ENCODE peak calls at places on chromosomes 2 and 18, in nine cellular contexts. H is skeletal muscle cell, A is body of pancreas, V is esophagus squamous epithelium, C is small intestine, O is HAP-1, B is kidney epithelial cell, K is brain microvascular endothelial cell, M is GM23338. T is an unnamed sample.

GRCh38 chr2:84880645-84881521 is at the start of gene TRABD2A:
- DNase-seq in H (no peak), A (no peak), V (no peak), C (peak; percentile 38), O (peak; percentile 36), B (no peak), K (no peak), M (peak; percentile 81), T (no peak)

GRCh38 chr2:46012618-46013240 is 284.5 kb upstream of the EPAS1 start:
- DNase-seq in H (no peak), A (no peak), V (no peak), C (no peak), O (no peak), B (no peak), K (no peak), M (no peak), T (no peak)

GRCh38 chr2:67872481-67872880 is 190.3 kb downstream of the C1D start:
- DNase-seq in H (no peak), A (no peak), V (no peak), C (no peak), O (no peak), B (no peak), K (no peak), M (no peak), T (no peak)

GRCh38 chr2:160583162-160583522 is 89.5 kb upstream of the RBMS1 start:
- DNase-seq in H (no peak), A (no peak), V (no peak), C (no peak), O (peak; percentile 51), B (no peak), K (peak; percentile 69), M (no peak), T (no peak)

GRCh38 chr18:49639643-49640361 is 77.9 kb downstream of the LIPG start:
- DNase-seq in H (peak; percentile 80), A (peak; percentile 82), V (no peak), C (no peak), O (no peak), B (no peak), K (no peak), M (no peak), T (no peak)

GRCh38 chr18:44950685-44951195 is 270.1 kb downstream of the SETBP1 start:
- DNase-seq in H (no peak), A (no peak), V (no peak), C (no peak), O (no peak), B (no peak), K (no peak), M (no peak), T (no peak)

GRCh38 chr2:197873293-197873701 is 68.9 kb downstream of the PLCL1 start:
- DNase-seq in H (peak; percentile 75), A (no peak), V (no peak), C (no peak), O (no peak), B (peak; percentile 26), K (peak; percentile 75), M (peak; percentile 59), T (no peak)

GRCh38 chr18:79195716-79196683 is 126.8 kb downstream of the ATP9B start:
- DNase-seq in H (no peak), A (no peak), V (no peak), C (no peak), O (no peak), B (no peak), K (no peak), M (no peak), T (no peak)

GRCh38 chr2:60079562-60079961 is 473.9 kb downstream of the BCL11A start:
- DNase-seq in H (no peak), A (no peak), V (no peak), C (no peak), O (no peak), B (no peak), K (no peak), M (no peak), T (no peak)

GRCh38 chr2:128732976-128733431 is 414.3 kb upstream of the HS6ST1 start:
- DNase-seq in H (peak; percentile 97), A (peak; percentile 49), V (no peak), C (no peak), O (no peak), B (no peak), K (peak; percentile 91), M (no peak), T (peak; percentile 90)

GRCh38 chr2:108968619-108969018 is 20.4 kb downstream of the EDAR start:
- DNase-seq in H (no peak), A (peak; percentile 55), V (no peak), C (peak; percentile 82), O (no peak), B (no peak), K (no peak), M (no peak), T (no peak)

GRCh38 chr18:21599585-21600525 is 649 bp downstream of the ESCO1 start:
- DNase-seq in H (no peak), A (peak; percentile 71), V (peak; percentile 63), C (no peak), O (peak; percentile 34), B (no peak), K (no peak), M (peak; percentile 79), T (no peak)

GRCh38 chr2:86622409-86622877 is 1.2 kb downstream of the RNF103 start:
- DNase-seq in H (no peak), A (peak; percentile 57), V (peak; percentile 19), C (peak; percentile 48), O (no peak), B (no peak), K (no peak), M (peak; percentile 45), T (no peak)

GRCh38 chr2:241036397-241036963 is 38.1 kb downstream of the SNED1 start:
- DNase-seq in H (no peak), A (peak; percentile 62), V (no peak), C (peak; percentile 13), O (no peak), B (no peak), K (no peak), M (peak; percentile 80), T (no peak)

GRCh38 chr2:216690451-216691209 is 4.7 kb downstream of the IGFBP5 start:
- DNase-seq in H (no peak), A (peak; percentile 28), V (no peak), C (no peak), O (no peak), B (no peak), K (no peak), M (peak; percentile 53), T (no peak)

GRCh38 chr2:112623913-112624777 is 21.6 kb upstream of the SLC20A1 start:
- DNase-seq in H (peak; percentile 53), A (peak; percentile 37), V (no peak), C (peak; percentile 55), O (no peak), B (no peak), K (peak; percentile 80), M (no peak), T (no peak)

DNA sequence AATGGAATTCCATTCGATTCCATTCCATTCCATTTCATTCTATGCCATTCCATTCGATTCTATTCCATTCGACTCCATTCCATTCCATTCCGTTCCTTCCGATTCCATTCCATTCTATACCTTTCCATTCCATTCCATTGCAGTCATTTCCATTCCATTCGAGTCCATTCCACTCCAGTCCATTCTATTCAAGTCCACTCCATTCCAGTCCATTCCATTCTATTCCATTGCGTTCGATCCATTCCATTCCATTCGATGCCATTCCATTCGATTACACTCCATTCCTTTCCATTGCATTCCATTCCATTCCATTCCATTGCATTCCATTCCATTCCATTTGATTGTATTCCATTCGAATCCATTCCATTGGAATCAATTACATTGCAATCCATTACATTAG is 1119.8 kb downstream of the RPIA start:
- DNase-seq in H (no peak), A (no peak), V (no peak), C (no peak), O (no peak), B (no peak), K (no peak), M (no peak), T (no peak)
- H3K4me3 ChIP-seq in H (no peak overlapping the region), A (no peak overlapping the region), V (no peak overlapping the region), C (no peak overlapping the region), O (no peak overlapping the region), B (no peak overlapping the region), K (no peak overlapping the region), M (no peak overlapping the region), T (no peak overlapping the region)

GRCh38 chr2:101398026-101398830 is 10.9 kb upstream of the CREG2 start:
- DNase-seq in H (no peak), A (no peak), V (no peak), C (no peak), O (no peak), B (no peak), K (peak; percentile 13), M (no peak), T (no peak)

GRCh38 chr2:101399001-101399794 is 11.9 kb upstream of the CREG2 start:
- DNase-seq in H (no peak), A (no peak), V (no peak), C (no peak), O (no peak), B (no peak), K (no peak), M (no peak), T (no peak)

GRCh38 chr2:101396352-101396717 is 9.0 kb upstream of the CREG2 start:
- DNase-seq in H (peak; percentile 80), A (no peak), V (no peak), C (peak; percentile 20), O (no peak), B (peak; percentile 89), K (peak; percentile 91), M (no peak), T (peak; percentile 20)

GRCh38 chr2:101400048-101400447 is 12.7 kb upstream of the CREG2 start:
- DNase-seq in H (no peak), A (no peak), V (no peak), C (peak; percentile 45), O (no peak), B (peak; percentile 93), K (no peak), M (no peak), T (no peak)

GRCh38 chr2:101395545-101396351 is 8.4 kb upstream of the CREG2 start:
- DNase-seq in H (no peak), A (no peak), V (no peak), C (no peak), O (no peak), B (no peak), K (no peak), M (no peak), T (no peak)
- H3K4me3 ChIP-seq in H (no peak overlapping the region), A (no peak overlapping the region), V (no peak overlapping the region), C (no peak overlapping the region), O (no peak overlapping the region), B (no peak overlapping the region), K (no peak overlapping the region), M (no peak overlapping the region), T (peak overlapping the region; percentile 54)

GRCh38 chr2:239300242-239300641 is 100.6 kb downstream of the HDAC4 start:
- DNase-seq in H (no peak), A (no peak), V (no peak), C (no peak), O (no peak), B (no peak), K (no peak), M (no peak), T (no peak)
- H3K4me3 ChIP-seq in H (no peak overlapping the region), A (no peak overlapping the region), V (no peak overlapping the region), C (no peak overlapping the region), O (no peak overlapping the region), B (no peak overlapping the region), K (no peak overlapping the region), M (no peak overlapping the region), T (no peak overlapping the region)

DNA sequence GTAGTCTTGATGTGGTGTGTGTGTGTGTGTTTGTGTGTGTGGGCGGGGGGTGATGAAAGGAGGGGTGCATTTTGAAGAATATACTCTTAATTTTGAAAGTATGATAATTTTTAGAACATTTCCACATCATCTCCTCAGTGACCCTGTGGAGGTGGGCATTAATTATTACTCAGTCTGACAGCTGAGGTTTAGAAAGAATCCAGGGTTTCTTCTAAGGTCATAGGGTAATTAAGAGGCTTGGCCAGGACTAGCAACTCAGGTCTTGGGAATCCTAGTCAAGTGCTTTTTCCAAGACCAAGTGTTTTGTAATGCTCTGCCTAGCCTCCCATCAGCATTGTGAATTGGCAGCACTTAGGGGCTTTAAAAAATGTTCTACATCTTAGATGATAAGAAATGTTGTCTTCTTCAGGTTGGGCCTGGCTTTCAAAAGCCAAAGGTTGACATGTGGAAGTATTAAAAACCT is 100.6 kb downstream of the SPTBN1 start:
- DNase-seq in H (peak; percentile 75), A (peak; percentile 20), V (no peak), C (no peak), O (no peak), B (no peak), K (no peak), M (no peak), T (no peak)
- H3K4me3 ChIP-seq in H (no peak overlapping the region), A (no peak overlapping the region), V (no peak overlapping the region), C (no peak overlapping the region), O (no peak overlapping the region), B (no peak overlapping the region), K (no peak overlapping the region), M (peak overlapping the region; percentile 70), T (no peak overlapping the region)